ENCODE peak calls at places on chromosome 13, in seven cellular contexts. B, Z, G, N, K, C and Q are unnamed samples.
A peak's percentile ranks its signal among the peaks of the same experiment; 100 is the strongest.

GRCh38 chr13:71786815-71787214 is 80.2 kb downstream of the DACH1 start:
- DNase-seq in Z (peak; percentile 63), K (no peak), C (no peak), G (no peak), N (no peak), B (no peak), Q (no peak)

GRCh38 chr13:24671367-24672117 is 8.7 kb upstream of the ATP12A start:
- DNase-seq in G (peak; percentile 83), C (peak; percentile 6), K (no peak), N (peak; percentile 14), Z (peak; percentile 90), B (peak; percentile 67), Q (no peak)

GRCh38 chr13:76735641-76736040 is 150.6 kb downstream of the KCTD12 start:
- DNase-seq in K (no peak), Z (no peak), N (no peak), C (no peak), G (no peak), B (no peak), Q (no peak)

GRCh38 chr13:95500136-95500718 is 52.3 kb upstream of the CLDN10 start:
- DNase-seq in K (no peak), B (no peak), N (no peak), Z (no peak), C (no peak), G (no peak), Q (no peak)

GRCh38 chr13:33918199-33918932 is 100.4 kb downstream of the RFC3 start:
- DNase-seq in Z (peak; percentile 84), B (peak; percentile 20), C (no peak), N (no peak), G (peak; percentile 69), K (no peak), Q (no peak)

GRCh38 chr13:110714798-110715394 is 1.4 kb downstream of the ING1 start:
- DNase-seq in Z (peak; percentile 86), C (no peak), B (no peak), K (peak; percentile 41), G (no peak), N (peak; percentile 73), Q (peak; percentile 51)

GRCh38 chr13:99086869-99087129 is 108.9 kb upstream of the DOCK9 start:
- DNase-seq in N (no peak), G (no peak), K (no peak), Z (no peak), B (no peak), C (no peak), Q (peak; percentile 2)

GRCh38 chr13:51971520-51972426 is 39.5 kb downstream of the ATP7B start:
- DNase-seq in G (no peak), N (no peak), K (no peak), Z (peak; percentile 55), B (no peak), C (no peak), Q (no peak)

GRCh38 chr13:110643768-110644421 is 28.6 kb downstream of the NAXD start:
- DNase-seq in K (no peak), G (no peak), B (no peak), N (no peak), C (no peak), Z (no peak), Q (no peak)

GRCh38 chr13:98664924-98665637 is 87.4 kb downstream of the SLC15A1 start:
- DNase-seq in G (no peak), Z (no peak), B (no peak), K (no peak), C (no peak), N (peak; percentile 43), Q (no peak)

GRCh38 chr13:21015284-21015683 is 46.1 kb downstream of the LATS2 start:
- DNase-seq in B (no peak), C (no peak), Z (no peak), N (no peak), G (no peak), K (no peak), Q (no peak)

GRCh38 chr13:111484129-111484925 is 163.9 kb downstream of the TEX29 start:
- DNase-seq in G (no peak), Z (no peak), B (no peak), K (no peak), N (peak; percentile 76), C (no peak), Q (no peak)

GRCh38 chr13:33285420-33286124 is at the start of gene STARD13:
- DNase-seq in N (no peak), Z (peak; percentile 97), B (peak; percentile 76), G (peak; percentile 95), K (peak; percentile 95), C (peak; percentile 89), Q (no peak)

GRCh38 chr13:113800576-113800926 is 41.5 kb downstream of the TMEM255B start:
- DNase-seq in C (no peak), Z (no peak), N (no peak), K (no peak), G (no peak), B (no peak), Q (no peak)

GRCh38 chr13:79225487-79226232 is 180.4 kb downstream of the RBM26 start:
- DNase-seq in G (no peak), N (no peak), B (no peak), Z (peak; percentile 57), K (no peak), C (peak; percentile 1), Q (no peak)

GRCh38 chr13:110262082-110262436 is 44.9 kb downstream of the COL4A1 start:
- DNase-seq in N (no peak), B (no peak), C (no peak), G (no peak), Z (no peak), K (no peak), Q (no peak)

GRCh38 chr13:34750078-34750703 is 191.9 kb upstream of the NBEA start:
- DNase-seq in B (no peak), K (no peak), N (peak; percentile 58), Z (peak; percentile 92), G (no peak), C (peak; percentile 59), Q (peak; percentile 54)

GRCh38 chr13:50378513-50378970 is 363.3 kb downstream of the KCNRG start:
- DNase-seq in N (no peak), C (no peak), B (no peak), Z (peak; percentile 86), K (no peak), G (no peak), Q (no peak)

GRCh38 chr13:56352356-56352755 is 788.4 kb upstream of the PRR20A start:
- DNase-seq in B (no peak), K (no peak), Z (no peak), N (no peak), C (no peak), G (no peak), Q (no peak)

GRCh38 chr13:94054159-94054558 is 425.3 kb downstream of the DCT start:
- DNase-seq in K (no peak), B (no peak), G (no peak), C (no peak), N (no peak), Z (peak; percentile 81), Q (no peak)

GRCh38 chr13:48449656-48450055 is 36.7 kb upstream of the LPAR6 start:
- DNase-seq in K (no peak), G (peak; percentile 24), B (no peak), Z (no peak), C (no peak), N (no peak), Q (no peak)

GRCh38 chr13:49976314-49977258 is 20.3 kb upstream of the TRIM13 start:
- DNase-seq in G (peak; percentile 28), K (peak; percentile 65), Z (peak; percentile 87), N (peak; percentile 49), B (peak; percentile 38), C (peak; percentile 5), Q (peak; percentile 59)

GRCh38 chr13:101691326-101691725 is 238.9 kb downstream of the ITGBL1 start:
- DNase-seq in B (no peak), N (no peak), G (peak; percentile 17), Z (no peak), C (no peak), K (no peak), Q (no peak)

GRCh38 chr13:40777166-40777956 is 6.4 kb upstream of the MRPS31 start:
- DNase-seq in K (no peak), N (peak; percentile 26), B (peak; percentile 30), C (no peak), G (no peak), Z (peak; percentile 79), Q (peak; percentile 11)

GRCh38 chr13:66513728-66514127 is 716.4 kb downstream of the PCDH9 start:
- DNase-seq in Z (no peak), B (no peak), K (no peak), C (no peak), N (no peak), G (no peak), Q (no peak)